ENCODE peak calls at places on chromosomes 4 and X, in eight cellular contexts. B, Q, S, U, O, M, G and H are unnamed samples.

GRCh38 chr4:105147226-105148151 is 813 bp downstream of the TET2 start:
- DNase-seq in B (peak), Q (peak), S (no peak), U (peak), O (no peak), M (peak), G (peak), H (no peak)

GRCh38 chr4:140755811-140756291 is 334 bp downstream of the TBC1D9 start:
- DNase-seq in B (peak), Q (peak), S (peak), U (no peak), O (no peak), M (peak), G (peak), H (peak)

GRCh38 chr4:183335369-183335940 is 13.2 kb upstream of the CLDN24 start:
- DNase-seq in B (no peak), Q (no peak), S (peak), U (peak), O (no peak), M (no peak), G (peak), H (peak)

GRCh38 chrX:8684201-8684600 is 47.7 kb downstream of the ANOS1 start:
- DNase-seq in B (no peak), Q (no peak), S (no peak), U (no peak), O (no peak), M (no peak), G (no peak), H (no peak)

GRCh38 chr4:9781343-9782135 is at the start of gene DRD5:
- DNase-seq in B (peak), Q (no peak), S (no peak), U (no peak), O (no peak), M (peak), G (no peak), H (no peak)

GRCh38 chr4:88247148-88247547 is 37.2 kb downstream of the PPM1K start:
- DNase-seq in B (no peak), Q (no peak), S (no peak), U (no peak), O (no peak), M (no peak), G (no peak), H (no peak)

GRCh38 chr4:24471623-24472510 is 112.5 kb downstream of the DHX15 start:
- DNase-seq in B (peak), Q (peak), S (no peak), U (no peak), O (no peak), M (peak), G (no peak), H (no peak)

GRCh38 chr4:124631760-124632159 is 80.8 kb downstream of the ANKRD50 start:
- DNase-seq in B (no peak), Q (no peak), S (peak), U (peak), O (no peak), M (no peak), G (peak), H (peak)

GRCh38 chr4:113541933-113542332 is 219.6 kb downstream of the CAMK2D start:
- DNase-seq in B (no peak), Q (no peak), S (peak), U (no peak), O (no peak), M (no peak), G (no peak), H (no peak)

GRCh38 chr4:73944061-73944875 is 37.6 kb downstream of the PF4 start:
- DNase-seq in B (peak), Q (no peak), S (no peak), U (peak), O (no peak), M (peak), G (peak), H (no peak)

GRCh38 chr4:10335050-10335449 is 122.2 kb downstream of the ZNF518B start:
- DNase-seq in B (no peak), Q (no peak), S (no peak), U (no peak), O (no peak), M (no peak), G (no peak), H (no peak)

GRCh38 chr4:14985161-14985560 is 17.1 kb upstream of the CPEB2 start:
- DNase-seq in B (no peak), Q (no peak), S (no peak), U (no peak), O (no peak), M (no peak), G (no peak), H (no peak)

GRCh38 chrX:19926095-19926494 is 38.7 kb upstream of the SH3KBP1 start:
- DNase-seq in B (no peak), Q (no peak), S (no peak), U (no peak), O (no peak), M (no peak), G (no peak), H (no peak)

GRCh38 chrX:49155900-49156837 is 6.4 kb upstream of the MAGIX start:
- DNase-seq in B (peak), Q (peak), S (peak), U (peak), O (peak), M (peak), G (peak), H (peak)

GRCh38 chr4:40046311-40046980 is 10.2 kb upstream of the N4BP2 start:
- DNase-seq in B (no peak), Q (peak), S (peak), U (no peak), O (no peak), M (no peak), G (peak), H (no peak)

GRCh38 chr4:183571350-183572076 is 66.7 kb downstream of the ING2 start:
- DNase-seq in B (no peak), Q (no peak), S (no peak), U (no peak), O (no peak), M (no peak), G (peak), H (peak)